ENCODE peak calls at places on chromosomes 13 and 19, in eight cellular contexts. M is dorsolateral prefrontal cortex, F is PC-3, H is fibroblast of mammary gland, K is mesendoderm, P is brain microvascular endothelial cell, O is heart right ventricle, E is AG09309. V is an unnamed sample.

GRCh38 chr19:38538386-38538785 is 79.4 kb downstream of the MAP4K1 start:
- DNase-seq in M (no peak), K (no peak), E (no peak), F (no peak), P (no peak), O (no peak), H (no peak), V (no peak)

GRCh38 chr13:80825276-80825675 is 484.4 kb upstream of the SPRY2 start:
- DNase-seq in P (no peak), H (no peak), K (no peak), E (no peak), F (no peak), M (no peak), O (no peak), V (no peak)

GRCh38 chr19:33063356-33064116 is 1.2 kb downstream of the RHPN2 start:
- DNase-seq in K (no peak), O (no peak), P (no peak), E (no peak), M (no peak), F (peak), H (peak), V (peak)

GRCh38 chr19:57269515-57270250 is 10.6 kb upstream of the ZNF460 start:
- DNase-seq in K (no peak), O (no peak), E (peak), H (peak), F (peak), M (no peak), P (peak), V (peak)

GRCh38 chr19:12748489-12748888 is 3.1 kb upstream of the BEST2 start:
- DNase-seq in M (no peak), H (no peak), E (no peak), F (no peak), O (no peak), K (peak), P (no peak), V (no peak)

GRCh38 chr13:22487932-22488331 is 692.8 kb upstream of the SGCG start:
- DNase-seq in K (no peak), E (no peak), H (peak), M (no peak), F (no peak), O (no peak), P (no peak), V (peak)

GRCh38 chr19:16033721-16034120 is 42.6 kb upstream of the TPM4 start:
- DNase-seq in H (no peak), K (no peak), P (no peak), O (no peak), E (no peak), M (peak), F (no peak), V (no peak)

GRCh38 chr13:84980571-84980970 is 818.6 kb downstream of the SLITRK6 start:
- DNase-seq in H (no peak), M (no peak), F (no peak), K (no peak), P (no peak), O (no peak), E (no peak), V (no peak)

GRCh38 chr13:86684402-86684801 is 885.2 kb upstream of the SLITRK6 start:
- DNase-seq in P (no peak), M (no peak), O (no peak), K (no peak), E (no peak), H (no peak), F (peak), V (no peak)

GRCh38 chr13:45510671-45511070 is 45.9 kb downstream of the COG3 start:
- DNase-seq in M (no peak), E (no peak), K (peak), P (no peak), H (no peak), F (no peak), O (no peak), V (no peak)

GRCh38 chr19:44848036-44848804 is 2.1 kb downstream of the NECTIN2 start:
- DNase-seq in O (peak), H (peak), E (no peak), M (no peak), F (peak), P (peak), K (peak), V (peak)

GRCh38 chr13:111489301-111489700 is 168.9 kb downstream of the TEX29 start:
- DNase-seq in H (no peak), M (no peak), P (no peak), O (no peak), K (no peak), F (no peak), E (no peak), V (no peak)

GRCh38 chr19:10553943-10554381 is 10.3 kb downstream of the ATG4D start:
- DNase-seq in E (no peak), F (no peak), O (no peak), P (no peak), M (no peak), H (no peak), K (no peak), V (no peak)

GRCh38 chr13:107250626-107251025 is 682.7 kb upstream of the ARGLU1 start:
- DNase-seq in F (no peak), O (no peak), P (no peak), E (no peak), K (peak), M (no peak), H (no peak), V (no peak)

GRCh38 chr13:99200433-99201167 is at the start of gene UBAC2:
- DNase-seq in F (peak), K (peak), M (peak), H (peak), E (peak), O (peak), P (peak), V (peak)

GRCh38 chr19:29583196-29584006 is 22.7 kb upstream of the POP4 start:
- DNase-seq in E (no peak), K (no peak), H (peak), M (no peak), P (no peak), F (peak), O (no peak), V (peak)

GRCh38 chr13:98309569-98310335 is 132.7 kb upstream of the RNF113B start:
- DNase-seq in F (no peak), P (no peak), E (no peak), K (no peak), H (no peak), O (no peak), M (no peak), V (no peak)

GRCh38 chr19:10836478-10837325 is 690 bp upstream of the TMED1 start:
- DNase-seq in O (peak), F (no peak), K (no peak), H (peak), E (no peak), M (peak), P (no peak), V (peak)

GRCh38 chr13:35164324-35164932 is 222.4 kb downstream of the NBEA start:
- DNase-seq in M (no peak), K (peak), F (peak), O (no peak), E (no peak), P (no peak), H (peak), V (peak)

GRCh38 chr19:39676004-39676403 is 20.3 kb downstream of the LGALS16 start:
- DNase-seq in O (no peak), K (no peak), F (peak), P (no peak), E (no peak), H (peak), M (no peak), V (no peak)

GRCh38 chr13:59643906-59644626 is 519.7 kb downstream of the DIAPH3 start:
- DNase-seq in K (peak), M (no peak), E (no peak), P (no peak), F (no peak), O (no peak), H (no peak), V (no peak)

GRCh38 chr13:113457510-113457909 is 4.2 kb upstream of the ADPRHL1 start:
- DNase-seq in O (no peak), H (no peak), M (no peak), F (no peak), P (no peak), E (no peak), K (no peak), V (no peak)

GRCh38 chr13:100594731-100595130 is 6.1 kb upstream of the GGACT start:
- DNase-seq in H (no peak), K (peak), F (peak), P (no peak), E (no peak), O (no peak), M (no peak), V (no peak)

GRCh38 chr19:33627962-33628839 is 6.4 kb downstream of the CHST8 start:
- DNase-seq in O (no peak), P (no peak), E (no peak), K (no peak), F (no peak), M (no peak), H (no peak), V (no peak)

GRCh38 chr19:49565261-49565660 is 15.1 kb downstream of the NOSIP start:
- DNase-seq in H (no peak), K (no peak), F (no peak), O (no peak), M (no peak), E (no peak), P (no peak), V (no peak)

GRCh38 chr19:40217027-40217810 is 965 bp downstream of the TTC9B start:
- DNase-seq in F (peak), P (no peak), K (peak), O (no peak), M (no peak), H (no peak), E (no peak), V (no peak)

GRCh38 chr19:53818756-53819155 is 5.4 kb downstream of the NLRP12 start:
- DNase-seq in M (peak), P (no peak), H (peak), K (peak), F (no peak), O (no peak), E (no peak), V (no peak)

GRCh38 chr19:2016041-2016807 is 710 bp upstream of the BTBD2 start:
- DNase-seq in K (peak), F (peak), H (peak), E (peak), M (peak), O (peak), P (peak), V (peak)

GRCh38 chr13:99190147-99190985 is 10.3 kb upstream of the UBAC2 start:
- DNase-seq in H (no peak), O (no peak), F (no peak), K (no peak), P (no peak), E (no peak), M (no peak), V (no peak)

GRCh38 chr13:60326273-60326672 is 70.7 kb upstream of the TDRD3 start:
- DNase-seq in M (no peak), F (no peak), P (no peak), E (no peak), K (peak), H (no peak), O (no peak), V (no peak)

GRCh38 chr13:109919715-109920375 is 133.5 kb upstream of the IRS2 start:
- DNase-seq in K (peak), E (no peak), M (no peak), H (no peak), F (peak), O (no peak), P (peak), V (peak)

GRCh38 chr19:16542894-16543498 is 759 bp upstream of the CHERP start:
- DNase-seq in M (no peak), E (no peak), F (no peak), H (peak), P (peak), O (no peak), K (peak), V (peak)

GRCh38 chr13:105806335-105806920 is 729.0 kb downstream of the EFNB2 start:
- DNase-seq in O (no peak), H (no peak), M (no peak), P (peak), K (no peak), E (no peak), F (no peak), V (no peak)

GRCh38 chr13:28136916-28137315 is 1.4 kb upstream of the PAN3 start:
- DNase-seq in K (no peak), O (no peak), P (no peak), M (no peak), E (no peak), H (peak), F (peak), V (no peak)

GRCh38 chr13:108897955-108898354 is 268.5 kb downstream of the MYO16 start:
- DNase-seq in M (no peak), E (no peak), F (peak), P (no peak), H (peak), K (no peak), O (no peak), V (peak)

GRCh38 chr13:61039302-61039701 is 376.3 kb downstream of the PCDH20 start:
- DNase-seq in K (no peak), O (no peak), P (no peak), E (no peak), F (no peak), M (no peak), H (no peak), V (no peak)

GRCh38 chr19:33186835-33187540 is 7.1 kb upstream of the LRP3 start:
- DNase-seq in E (no peak), F (no peak), O (no peak), M (no peak), H (no peak), K (no peak), P (no peak), V (no peak)

GRCh38 chr19:13016245-13016627 is 21.0 kb downstream of the NFIX start:
- DNase-seq in M (no peak), P (no peak), O (no peak), F (peak), K (no peak), H (no peak), E (no peak), V (no peak)

GRCh38 chr19:50719119-50719435 is 525 bp downstream of the SHANK1 start:
- DNase-seq in F (no peak), P (no peak), O (no peak), H (no peak), E (no peak), K (no peak), M (no peak), V (no peak)

GRCh38 chr19:50718255-50719118 is 1.1 kb downstream of the SHANK1 start:
- DNase-seq in H (no peak), F (no peak), E (no peak), O (no peak), K (no peak), M (no peak), P (no peak), V (no peak)

GRCh38 chr19:50720921-50721291 is 1.3 kb upstream of the SHANK1 start:
- DNase-seq in P (no peak), O (no peak), F (peak), H (peak), E (peak), K (no peak), M (no peak), V (peak)

GRCh38 chr19:50720181-50720920 is 749 bp upstream of the SHANK1 start:
- DNase-seq in F (no peak), M (no peak), O (no peak), K (no peak), E (no peak), P (no peak), H (no peak), V (no peak)

DNA sequence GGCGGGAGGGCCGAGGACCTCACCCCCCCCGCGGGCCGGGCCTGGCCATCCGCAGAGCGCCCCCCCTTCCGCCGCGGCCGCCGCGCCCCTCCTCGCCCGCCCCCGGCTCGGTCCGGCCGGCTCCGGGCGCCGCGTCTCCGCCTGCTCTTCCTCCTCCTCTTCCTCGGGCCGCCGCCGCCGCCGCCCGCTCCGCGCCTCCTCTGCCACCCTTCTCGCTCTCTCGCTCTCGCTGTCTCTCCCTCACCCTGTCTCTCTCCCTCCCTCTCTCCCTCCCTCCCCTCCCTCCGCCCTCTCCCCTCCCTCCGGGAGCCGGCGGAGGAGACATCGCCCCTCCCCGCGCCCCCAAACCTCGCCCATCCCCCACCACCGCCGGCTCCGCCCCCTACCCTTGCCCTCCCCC is at the start of gene SHANK1:
- DNase-seq in H (no peak), F (no peak), K (no peak), E (no peak), M (no peak), O (no peak), P (no peak), V (peak)
- H3K4me3 ChIP-seq in H (peak), F (peak), K (peak), E (peak), M (peak), O (peak), P (peak), V (peak)

DNA sequence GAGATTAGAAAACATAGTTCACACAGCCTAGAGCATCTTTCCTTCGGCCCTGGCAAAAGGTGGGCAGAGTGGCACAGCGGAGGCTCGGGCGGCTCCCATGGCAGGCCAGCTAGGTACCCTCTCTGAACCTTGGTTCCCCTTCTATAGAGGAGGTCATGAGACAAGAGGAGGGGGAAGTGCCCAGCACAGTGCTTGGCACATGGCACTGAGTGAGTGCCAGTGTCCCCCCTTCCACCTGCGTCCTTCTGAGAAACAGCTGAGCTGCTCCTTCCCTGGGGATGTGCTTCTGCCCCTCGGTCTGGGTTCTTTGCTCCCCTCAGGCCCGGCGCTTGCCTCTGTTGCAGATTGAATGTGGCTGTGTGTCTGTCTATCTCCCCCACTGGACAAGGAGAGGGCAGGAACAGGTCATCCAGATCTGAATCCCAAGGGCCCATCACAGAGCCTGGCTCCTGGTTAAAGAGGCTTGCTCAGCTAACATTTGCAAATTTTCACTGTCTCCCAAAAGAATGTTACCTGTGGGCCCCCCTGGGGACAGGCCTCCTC is 165.6 kb downstream of the USP12 start:
- DNase-seq in H (no peak), K (no peak), E (no peak), P (no peak), M (no peak), O (no peak), F (no peak), V (no peak)
- H3K4me3 ChIP-seq in H (no peak), K (no peak), E (no peak), P (no peak), M (peak), O (peak), F (peak), V (no peak)

GRCh38 chr19:28063702-28064101 is 1149.2 kb downstream of the UQCRFS1 start:
- DNase-seq in K (no peak), O (no peak), M (no peak), P (no peak), E (no peak), H (no peak), F (no peak), V (no peak)

GRCh38 chr19:28065026-28065425 is 1147.9 kb downstream of the UQCRFS1 start:
- DNase-seq in O (no peak), P (no peak), K (peak), H (no peak), M (no peak), F (no peak), E (no peak), V (peak)

GRCh38 chr19:28066988-28067387 is 1146.0 kb downstream of the UQCRFS1 start:
- DNase-seq in H (no peak), K (no peak), F (no peak), M (no peak), O (no peak), E (no peak), P (no peak), V (no peak)

GRCh38 chr19:28067882-28068281 is 1145.1 kb downstream of the UQCRFS1 start:
- DNase-seq in O (no peak), E (no peak), P (no peak), K (no peak), M (no peak), H (no peak), F (no peak), V (no peak)

DNA sequence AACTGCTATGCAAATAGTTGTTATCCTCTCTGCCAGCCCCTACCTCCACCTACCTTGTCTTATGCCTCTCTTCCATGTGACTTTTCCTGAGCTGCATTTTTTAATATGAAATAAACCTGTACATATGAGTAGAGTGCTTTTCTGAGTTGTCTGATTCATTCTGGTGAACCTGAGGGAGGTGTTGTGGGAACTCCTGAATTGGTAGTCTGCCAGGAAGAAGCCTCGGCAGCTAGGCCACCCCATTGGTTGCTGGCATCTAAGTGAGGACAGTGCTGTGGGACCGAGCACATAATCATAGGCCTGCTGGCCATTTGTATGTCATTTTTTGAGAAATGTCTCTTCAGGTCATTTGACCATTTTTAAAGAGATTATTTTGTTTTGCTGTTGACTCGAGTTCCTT is 1146.8 kb downstream of the UQCRFS1 start:
- DNase-seq in E (no peak), F (no peak), K (no peak), M (no peak), P (no peak), O (no peak), H (no peak), V (no peak)
- H3K4me3 ChIP-seq in E (no peak), F (no peak), K (no peak), M (no peak), P (no peak), O (no peak), H (no peak), V (no peak)

DNA sequence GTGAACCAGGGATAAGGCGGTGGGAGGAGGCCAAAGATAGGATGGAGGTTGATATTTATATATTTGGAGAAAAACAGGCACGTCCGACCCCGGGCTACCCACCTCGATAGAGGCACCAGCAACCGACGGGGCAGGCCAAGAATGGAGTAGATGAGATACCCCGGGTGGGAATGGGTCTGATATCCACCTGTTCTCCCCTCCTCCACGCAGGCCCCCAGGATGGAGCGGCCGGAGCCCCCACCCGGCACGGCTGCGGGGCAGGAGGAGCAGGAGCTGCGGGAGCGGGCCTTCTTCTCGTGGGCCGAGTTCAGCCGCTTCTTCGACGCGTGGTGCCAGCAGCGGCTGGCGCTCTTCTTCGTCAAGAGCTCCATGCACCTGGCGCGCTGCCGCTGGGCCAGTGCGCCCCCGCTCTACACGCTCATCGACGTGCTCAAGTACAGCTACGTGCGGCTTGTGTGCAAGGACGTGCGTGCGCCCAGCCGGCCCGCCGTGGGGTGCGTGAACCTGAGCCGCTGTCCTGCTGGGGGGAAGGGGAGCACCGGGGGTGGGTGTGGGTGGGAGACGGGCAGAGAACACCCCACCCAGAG is 1.2 kb downstream of the ZSWIM9 start:
- DNase-seq in K (no peak), H (no peak), P (no peak), E (no peak), M (no peak), O (no peak), F (no peak), V (no peak)
- H3K4me3 ChIP-seq in K (no peak), H (peak), P (no peak), E (peak), M (peak), O (no peak), F (peak), V (peak)

V was measured in AG10803.